ENCODE peak calls at places on chromosomes 7 and 10, in six cellular contexts. W is stimulated activated CD4-positive, alpha-beta T cell treated with anti-CD3 and anti-CD28 coated beads, Interleukin-4, amount 100 ng/mL, for 24 hours; D is iPS-NIHi11; A is fibroblast of the aortic adventitia; X is naive thymus-derived CD4-positive, alpha-beta T cell; R is NCI-H1436 treated with DMSO at 0.1 percent for 48 hours. E is an unnamed sample.

GRCh38 chr7:36758879-36759278 is 34.6 kb upstream of the AOAH start:
- DNase-seq in X (no peak), D (no peak), A (no peak), R (no peak), W (no peak), E (no peak)

GRCh38 chr7:110205899-110206298 is 885.0 kb upstream of the LRRN3 start:
- DNase-seq in X (no peak), R (no peak), W (no peak), A (no peak), D (no peak), E (no peak)

GRCh38 chr7:21850531-21851285 is 95.0 kb downstream of the CDCA7L start:
- DNase-seq in X (no peak), A (peak), D (no peak), R (no peak), W (no peak), E (no peak)

GRCh38 chr7:34042406-34042805 is 137.1 kb downstream of the BMPER start:
- DNase-seq in W (no peak), A (peak), R (no peak), D (no peak), X (no peak), E (no peak)

GRCh38 chr7:93039282-93039681 is 78.5 kb downstream of the SAMD9 start:
- DNase-seq in D (no peak), A (no peak), X (no peak), R (no peak), W (no peak), E (no peak)

GRCh38 chr10:123622381-123622780 is 43.8 kb upstream of the GPR26 start:
- DNase-seq in W (no peak), R (no peak), X (no peak), A (no peak), D (no peak), E (no peak)

GRCh38 chr10:62016477-62017140 is 115.1 kb downstream of the ARID5B start:
- DNase-seq in D (no peak), A (no peak), R (no peak), X (no peak), W (no peak), E (no peak)

GRCh38 chr10:5546891-5547683 is 22.3 kb downstream of the CALML3 start:
- DNase-seq in X (no peak), W (no peak), A (peak), D (no peak), R (no peak), E (no peak)

GRCh38 chr10:94205370-94205930 is 157.3 kb downstream of the NOC3L start:
- DNase-seq in D (no peak), W (no peak), A (peak), R (no peak), X (no peak), E (no peak)